ENCODE peak calls at places on chromosomes 6 and 20, in ten cellular contexts. N, R, J, M, T, V, I, P, F and D are unnamed samples.

GRCh38 chr6:73580247-73581149 is 59.7 kb upstream of the EEF1A1 start:
- DNase-seq in M (peak), P (peak), F (peak), V (peak), N (peak), T (peak), R (peak), I (peak), J (peak), D (peak)

GRCh38 chr6:147345902-147346301 is 141.7 kb downstream of the STXBP5 start:
- DNase-seq in I (no peak), N (no peak), J (no peak), P (no peak), R (no peak), T (no peak), V (no peak), F (no peak), M (no peak), D (no peak)

GRCh38 chr6:16773376-16773775 is 12.1 kb upstream of the ATXN1 start:
- DNase-seq in J (no peak), P (no peak), T (no peak), R (no peak), F (no peak), V (no peak), I (no peak), M (no peak), N (no peak), D (no peak)

GRCh38 chr6:17470953-17471335 is 77.5 kb downstream of the CAP2 start:
- DNase-seq in R (no peak), I (no peak), T (no peak), V (peak), M (no peak), P (no peak), F (peak), J (no peak), N (no peak), D (no peak)

GRCh38 chr6:106591111-106591825 is 38.0 kb downstream of the RTN4IP1 start:
- DNase-seq in M (no peak), J (no peak), N (no peak), P (peak), V (peak), F (peak), T (no peak), R (no peak), I (no peak), D (peak)

GRCh38 chr20:45070932-45071632 is 29.8 kb downstream of the KCNS1 start:
- DNase-seq in N (no peak), P (no peak), F (no peak), J (no peak), M (no peak), V (peak), I (no peak), T (no peak), R (no peak), D (no peak)

GRCh38 chr6:127484207-127484858 is 25.1 kb upstream of the KIAA0408 start:
- DNase-seq in J (no peak), P (peak), V (peak), T (no peak), R (no peak), N (no peak), M (no peak), F (peak), I (no peak), D (no peak)

GRCh38 chr20:8601542-8601912 is 467.4 kb upstream of the PLCB4 start:
- DNase-seq in F (no peak), I (no peak), V (peak), M (no peak), J (no peak), R (no peak), T (no peak), P (no peak), N (no peak), D (no peak)

GRCh38 chr6:353642-354614 is 37.6 kb upstream of the IRF4 start:
- DNase-seq in M (no peak), T (no peak), J (no peak), P (no peak), F (no peak), V (no peak), N (no peak), I (no peak), R (no peak), D (no peak)

GRCh38 chr6:155201461-155202226 is 62.2 kb upstream of the CLDN20 start:
- DNase-seq in N (no peak), I (no peak), M (no peak), V (peak), P (peak), R (no peak), T (no peak), J (peak), F (peak), D (peak)

GRCh38 chr20:50587291-50587961 is 77.2 kb downstream of the PTPN1 start:
- DNase-seq in P (no peak), M (no peak), N (no peak), R (no peak), J (no peak), V (peak), I (no peak), T (no peak), F (no peak), D (no peak)

GRCh38 chr6:64504509-64504908 is 868.9 kb downstream of the PHF3 start:
- DNase-seq in N (no peak), F (no peak), V (peak), M (no peak), J (no peak), T (no peak), P (no peak), R (no peak), I (no peak), D (no peak)

GRCh38 chr6:87923389-87924050 is 124.1 kb upstream of the SPACA1 start:
- DNase-seq in M (no peak), T (no peak), P (no peak), F (no peak), J (no peak), I (no peak), V (no peak), R (no peak), N (no peak), D (no peak)

GRCh38 chr6:2594868-2595267 is 155.9 kb downstream of the MYLK4 start:
- DNase-seq in P (no peak), F (no peak), T (no peak), J (no peak), M (no peak), V (peak), N (no peak), R (no peak), I (no peak), D (no peak)

GRCh38 chr6:50145125-50145524 is 95.4 kb upstream of the DEFB112 start:
- DNase-seq in I (no peak), T (no peak), P (no peak), J (no peak), R (no peak), F (peak), N (no peak), M (no peak), V (peak), D (no peak)

GRCh38 chr6:16237242-16237641 is 1.1 kb upstream of the GMPR start:
- DNase-seq in R (no peak), T (no peak), F (no peak), N (no peak), V (no peak), J (no peak), P (no peak), M (no peak), I (no peak), D (no peak)

GRCh38 chr6:144283781-144284473 is 1.2 kb upstream of the UTRN start:
- DNase-seq in M (no peak), J (no peak), F (peak), T (no peak), I (no peak), P (no peak), N (no peak), R (no peak), V (peak), D (no peak)

GRCh38 chr6:152161501-152161900 is 354.0 kb downstream of the ESR1 start:
- DNase-seq in I (no peak), V (peak), F (peak), J (no peak), P (peak), N (no peak), R (no peak), M (no peak), T (no peak), D (no peak)

GRCh38 chr6:26302941-26303559 is 61.9 kb upstream of the BTN3A2 start:
- DNase-seq in N (no peak), I (no peak), P (no peak), V (no peak), J (no peak), F (no peak), M (no peak), R (no peak), T (no peak), D (no peak)

GRCh38 chr6:169930799-169931198 is 179.4 kb downstream of the ERMARD start:
- DNase-seq in R (no peak), M (no peak), N (no peak), F (no peak), T (no peak), I (no peak), J (no peak), P (no peak), V (peak), D (no peak)

GRCh38 chr6:163955131-163955530 is 540.6 kb downstream of the QKI start:
- DNase-seq in M (no peak), I (no peak), P (no peak), T (no peak), J (no peak), R (no peak), F (peak), N (no peak), V (peak), D (no peak)

GRCh38 chr20:51725584-51726176 is 42.5 kb downstream of the ATP9A start:
- DNase-seq in V (peak), P (no peak), R (no peak), N (no peak), M (no peak), F (no peak), T (no peak), I (no peak), J (no peak), D (no peak)

GRCh38 chr6:144297498-144298166 is 12.5 kb downstream of the UTRN start:
- DNase-seq in R (no peak), I (no peak), V (peak), T (no peak), P (no peak), M (no peak), F (peak), J (no peak), N (no peak), D (no peak)

GRCh38 chr6:46879003-46879402 is 42.7 kb downstream of the ADGRF5 start:
- DNase-seq in I (no peak), V (no peak), T (no peak), P (no peak), N (no peak), F (no peak), J (no peak), M (no peak), R (no peak), D (no peak)

GRCh38 chr6:33693186-33694158 is 18.0 kb downstream of the UQCC2 start:
- DNase-seq in I (no peak), N (no peak), P (no peak), M (peak), F (no peak), R (no peak), J (no peak), V (no peak), T (no peak), D (no peak)

GRCh38 chr20:33673115-33673410 is 1.2 kb downstream of the NECAB3 start:
- DNase-seq in F (no peak), M (no peak), N (no peak), T (no peak), I (no peak), J (no peak), V (no peak), P (no peak), R (no peak), D (no peak)
- H3K4me3 ChIP-seq in F (peak), M (peak), N (no peak), T (peak), I (no peak), J (peak), V (peak), P (peak), R (peak), D (peak)

GRCh38 chr6:37566209-37566859 is 66.6 kb upstream of the CCDC167 start:
- DNase-seq in J (no peak), N (peak), P (no peak), F (no peak), T (peak), V (peak), I (peak), R (peak), M (peak), D (no peak)
- H3K4me3 ChIP-seq in J (no peak), N (peak), P (peak), F (peak), T (peak), V (peak), I (no peak), R (peak), M (no peak), D (peak)

DNA sequence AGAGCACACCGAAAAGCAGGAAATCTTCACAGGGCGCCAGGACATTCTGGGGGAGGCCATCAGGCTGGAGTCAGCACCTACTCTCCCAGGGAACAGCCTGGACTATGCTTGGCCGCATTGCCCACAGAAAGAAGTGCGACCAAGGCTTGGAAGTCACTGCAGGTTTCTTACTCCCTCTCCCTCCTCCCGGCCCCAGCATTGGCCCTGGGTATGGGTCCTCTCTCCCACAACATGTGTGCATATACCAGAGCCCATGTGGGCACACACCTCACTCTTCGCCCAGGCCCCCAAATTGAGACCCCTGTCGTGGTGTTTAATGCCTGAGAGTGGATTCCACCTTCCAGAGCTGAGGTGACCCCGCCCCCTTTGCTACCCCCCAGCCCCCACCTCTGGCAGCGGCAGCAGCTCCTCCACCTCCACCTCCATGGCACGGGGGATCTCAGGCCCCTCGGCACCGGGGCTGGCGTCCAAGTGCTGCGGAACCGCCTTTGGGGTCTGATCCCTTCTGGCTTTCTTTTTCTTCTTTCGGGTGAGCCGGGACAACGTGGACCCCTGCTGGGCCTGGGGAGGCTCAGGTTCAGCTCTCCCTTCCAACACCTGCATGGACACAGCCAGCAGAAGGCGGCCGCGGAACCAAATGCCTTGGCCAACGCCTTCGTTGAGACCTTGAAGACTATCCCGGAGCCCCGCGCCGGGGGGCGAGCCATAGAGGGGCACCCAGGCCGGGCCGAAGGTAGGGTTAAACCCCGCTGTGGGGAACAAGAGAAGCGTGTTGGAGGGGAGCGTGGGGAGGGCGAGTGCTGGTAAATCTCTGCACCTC is 15.2 kb upstream of the SPAG4 start:
- DNase-seq in J (no peak), N (no peak), V (no peak), F (no peak), R (no peak), I (no peak), M (no peak), P (no peak), T (no peak), D (no peak)
- H3K4me3 ChIP-seq in J (no peak), N (peak), V (peak), F (no peak), R (peak), I (peak), M (peak), P (peak), T (peak), D (peak)

DNA sequence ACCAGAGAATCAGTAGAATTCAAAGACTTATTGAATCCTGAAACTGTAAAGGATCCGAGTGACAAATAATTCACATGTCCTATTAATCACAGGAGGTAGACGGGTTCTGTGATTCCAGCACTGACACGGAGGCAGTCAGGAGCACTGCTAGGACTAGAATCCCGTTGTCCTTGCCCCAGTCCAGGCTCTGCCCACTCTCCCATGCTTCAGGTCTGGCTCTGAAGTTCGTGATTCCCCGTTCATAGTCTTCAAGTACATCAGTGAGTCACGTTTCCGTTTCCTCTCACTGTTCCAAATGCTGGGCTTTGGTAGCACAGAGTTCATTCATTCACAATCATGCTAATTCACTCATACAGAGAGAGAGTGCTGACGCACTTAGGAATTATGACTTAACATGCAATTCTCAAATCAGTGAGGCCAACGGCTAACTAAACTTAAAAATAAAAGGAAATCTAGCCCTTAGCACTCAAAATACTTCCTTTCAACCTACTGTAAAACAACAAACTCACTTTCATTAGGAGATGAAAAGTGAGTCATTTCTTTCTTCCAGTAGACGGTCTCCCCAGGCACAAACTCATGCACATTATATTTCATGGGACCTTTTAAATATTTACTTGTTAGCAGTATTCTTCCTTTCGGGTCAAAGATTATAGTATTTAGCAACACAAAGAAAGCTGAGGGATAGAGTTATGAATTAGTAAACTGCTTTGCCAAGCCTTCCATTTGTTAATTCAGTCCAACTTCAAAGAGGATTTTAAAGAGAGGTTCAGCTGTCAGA is 94.0 kb upstream of the NHSL1 start:
- DNase-seq in T (peak), N (no peak), V (peak), R (peak), I (peak), F (peak), P (peak), J (peak), M (no peak), D (peak)
- H3K4me3 ChIP-seq in T (no peak), N (no peak), V (no peak), R (no peak), I (no peak), F (peak), P (peak), J (peak), M (no peak), D (peak)

GRCh38 chr6:53090576-53090975 is 25.4 kb downstream of the FBXO9 start:
- DNase-seq in I (no peak), T (no peak), P (no peak), J (no peak), N (no peak), R (no peak), F (peak), M (no peak), V (peak), D (no peak)
- H3K4me3 ChIP-seq in I (no peak), T (no peak), P (no peak), J (no peak), N (no peak), R (no peak), F (no peak), M (no peak), V (no peak), D (no peak)

DNA sequence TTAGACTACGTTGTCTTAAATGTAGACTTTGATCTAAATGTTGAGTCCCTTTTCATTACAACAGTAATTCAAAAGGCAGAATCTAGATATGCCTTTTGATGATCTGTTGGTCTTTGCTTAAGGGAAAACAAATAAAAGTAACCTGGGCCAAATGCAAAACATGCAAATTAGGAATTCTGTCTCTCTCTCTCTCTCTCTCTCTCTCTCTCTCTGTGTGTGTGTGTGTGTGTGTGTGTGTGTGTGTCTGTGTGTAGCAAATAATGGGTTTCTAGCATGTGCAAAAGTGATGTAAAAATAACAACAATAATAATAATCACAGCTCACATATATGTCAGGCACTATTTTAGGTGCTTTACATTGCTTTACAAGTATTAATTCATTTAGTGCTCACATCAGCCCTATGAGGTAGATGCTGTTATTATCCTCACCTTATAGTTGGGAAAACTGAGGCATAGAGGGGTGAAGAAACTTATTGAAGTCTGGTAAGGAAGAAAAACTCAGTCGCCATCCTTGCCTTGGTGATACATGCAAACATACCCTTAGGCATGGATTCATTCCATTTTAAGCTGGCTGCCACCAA is 160.3 kb upstream of the ZNF217 start:
- DNase-seq in T (no peak), J (no peak), M (no peak), I (no peak), R (no peak), N (no peak), P (no peak), V (no peak), F (no peak), D (no peak)
- H3K4me3 ChIP-seq in T (no peak), J (peak), M (no peak), I (no peak), R (no peak), N (no peak), P (no peak), V (no peak), F (no peak), D (no peak)

DNA sequence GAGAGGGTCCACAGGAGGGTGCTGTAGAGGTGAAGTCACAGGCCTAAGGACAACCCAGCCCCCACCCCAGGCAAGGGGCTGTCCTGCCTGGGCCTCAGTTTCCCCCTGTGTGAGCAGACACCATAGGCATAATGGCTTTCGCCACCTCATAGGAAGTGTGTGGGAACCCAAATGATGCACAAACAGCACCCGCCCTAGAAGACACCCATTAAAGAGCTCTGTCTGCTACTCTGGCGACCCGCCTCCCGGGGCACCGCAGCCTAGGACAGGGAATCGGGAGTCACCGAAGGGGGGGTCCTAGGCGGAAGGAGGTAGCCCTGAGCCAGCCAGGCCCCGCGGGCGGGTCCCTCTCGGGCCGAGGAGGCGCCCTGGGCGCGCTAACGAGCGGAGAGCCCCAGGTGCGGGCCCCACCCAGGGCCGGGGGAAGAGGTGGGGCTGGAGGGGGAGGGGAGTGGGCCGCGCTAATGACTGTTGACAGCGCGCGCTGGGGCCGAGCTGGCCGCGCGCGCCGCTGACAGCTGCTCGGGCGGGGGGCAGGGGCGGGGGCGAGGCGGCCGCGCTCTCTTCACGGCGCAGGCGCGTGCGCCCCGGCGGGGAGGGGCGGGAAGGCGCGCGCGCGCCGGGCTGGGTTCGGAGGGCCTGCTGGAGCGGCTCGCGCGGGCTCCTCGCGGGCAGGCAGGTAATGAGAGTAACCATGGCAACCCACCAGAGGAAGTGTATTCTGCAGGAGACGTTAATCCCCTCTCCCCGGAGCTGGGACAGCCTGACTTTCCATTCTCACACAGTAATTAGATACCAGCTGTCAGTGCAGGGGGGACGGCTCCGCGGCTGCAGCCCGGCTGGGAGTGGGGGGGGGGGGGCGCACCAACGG is 48.9 kb downstream of the NOL4L start:
- DNase-seq in F (no peak), J (peak), I (peak), R (no peak), T (peak), V (no peak), P (no peak), M (peak), N (peak), D (no peak)
- H3K4me3 ChIP-seq in F (peak), J (peak), I (peak), R (peak), T (peak), V (peak), P (peak), M (no peak), N (peak), D (peak)